ENCODE peak calls at places on chromosomes 5 and 9, in seven cellular contexts. W, N, F, E, R, T and G are unnamed samples.

GRCh38 chr9:32378993-32379729 is 5.3 kb upstream of the ACO1 start:
- ATAC-seq in W (peak; percentile 74), N (peak; percentile 94), F (peak; percentile 81), E (peak; percentile 80), R (peak; percentile 79), T (peak; percentile 86), G (peak; percentile 79)

GRCh38 chr5:133603711-133604110 is 8.6 kb downstream of the FSTL4 start:
- ATAC-seq in W (no peak), N (no peak), F (peak; percentile 46), E (no peak), R (no peak), T (no peak), G (no peak)

GRCh38 chr5:52818360-52818759 is 30.6 kb downstream of the ITGA1 start:
- ATAC-seq in W (no peak), N (no peak), F (peak; percentile 58), E (no peak), R (no peak), T (no peak), G (no peak)

GRCh38 chr9:128945798-128946501 is 1.5 kb downstream of the DOLK start:
- ATAC-seq in W (no peak), N (no peak), F (no peak), E (no peak), R (no peak), T (no peak), G (no peak)

GRCh38 chr9:20570756-20571155 is 51.5 kb downstream of the MLLT3 start:
- ATAC-seq in W (peak; percentile 73), N (no peak), F (no peak), E (no peak), R (no peak), T (no peak), G (peak; percentile 57)

GRCh38 chr9:74555015-74555414 is 57.9 kb downstream of the RORB start:
- ATAC-seq in W (no peak), N (no peak), F (no peak), E (no peak), R (no peak), T (no peak), G (no peak)

GRCh38 chr9:123069010-123069481 is 35.6 kb downstream of the GPR21 start:
- ATAC-seq in W (no peak), N (no peak), F (no peak), E (no peak), R (no peak), T (no peak), G (no peak)

GRCh38 chr9:99650187-99650874 is 171.4 kb upstream of the NR4A3 start:
- ATAC-seq in W (no peak), N (no peak), F (no peak), E (no peak), R (no peak), T (no peak), G (no peak)

GRCh38 chr5:41270423-41271251 is 57.3 kb upstream of the C6 start:
- ATAC-seq in W (peak; percentile 95), N (peak; percentile 78), F (peak; percentile 88), E (peak; percentile 84), R (peak; percentile 91), T (peak; percentile 58), G (peak; percentile 72)

GRCh38 chr9:121766081-121766683 is 114.7 kb downstream of the DAB2IP start:
- ATAC-seq in W (no peak), N (no peak), F (no peak), E (no peak), R (no peak), T (peak; percentile 42), G (no peak)

GRCh38 chr9:116859763-116860162 is 172.7 kb downstream of the TRIM32 start:
- ATAC-seq in W (peak; percentile 28), N (no peak), F (no peak), E (no peak), R (no peak), T (no peak), G (no peak)

GRCh38 chr5:66247176-66247960 is 103.3 kb downstream of the SREK1 start:
- ATAC-seq in W (no peak), N (peak; percentile 59), F (no peak), E (peak; percentile 61), R (peak; percentile 65), T (no peak), G (no peak)

GRCh38 chr5:60810438-60811085 is 33.5 kb downstream of the ELOVL7 start:
- ATAC-seq in W (peak; percentile 99), N (no peak), F (no peak), E (peak; percentile 82), R (peak; percentile 95), T (no peak), G (no peak)

GRCh38 chr5:109034276-109034675 is 286.6 kb downstream of the FER start:
- ATAC-seq in W (no peak), N (no peak), F (no peak), E (no peak), R (no peak), T (no peak), G (no peak)

GRCh38 chr5:90882448-90882847 is 323.9 kb downstream of the ADGRV1 start:
- ATAC-seq in W (no peak), N (no peak), F (peak; percentile 77), E (no peak), R (no peak), T (no peak), G (no peak)

DNA sequence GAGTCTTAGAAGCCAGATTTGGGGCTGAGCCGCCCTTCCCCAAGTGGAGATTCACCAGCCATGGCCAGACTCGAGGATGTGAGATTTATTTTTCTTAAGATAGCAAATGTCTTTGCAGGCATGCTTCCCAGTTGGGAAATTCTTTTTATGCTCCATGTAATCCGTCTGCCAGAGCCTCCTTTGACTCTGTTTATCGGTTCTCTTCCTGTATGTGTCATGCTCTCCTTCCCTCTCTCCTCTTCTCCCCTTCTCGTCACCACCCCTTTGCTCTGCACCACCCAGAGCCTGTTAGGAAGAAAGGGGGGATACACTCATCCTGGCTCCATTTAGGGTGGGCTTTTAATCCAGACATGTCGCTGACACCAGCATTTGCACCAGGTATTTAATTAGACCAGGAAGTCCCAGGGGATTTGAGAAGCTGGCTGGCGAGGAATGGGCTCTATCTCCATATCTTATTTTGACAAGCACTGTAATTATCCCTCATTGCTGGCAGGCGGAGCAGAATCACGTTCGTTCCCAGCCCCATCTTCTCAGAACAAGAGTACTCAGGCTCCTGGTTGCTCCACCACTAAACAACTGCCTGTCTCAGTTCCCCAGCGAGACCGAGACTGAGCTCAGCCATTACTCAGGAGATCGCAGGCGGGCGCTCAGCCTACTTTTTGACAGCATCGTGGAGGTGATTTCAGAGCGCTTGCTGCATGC is 50.9 kb downstream of the KCNIP1 start:
- ATAC-seq in W (no peak), N (peak; percentile 64), F (no peak), E (no peak), R (no peak), T (no peak), G (peak; percentile 78)
- TF ChIP-seq POLR2AphosphoS5 in W (no peak), N (no peak), F (no peak), E (no peak), R (no peak), T (no peak), G (no peak)

GRCh38 chr9:93130861-93131481 is 3.1 kb downstream of the NINJ1 start:
- ATAC-seq in W (no peak), N (no peak), F (no peak), E (no peak), R (no peak), T (no peak), G (peak; percentile 5)
- H3K4me1 ChIP-seq in W (peaks cover 84% of the 10 kb centered on the region), N (peaks cover 82% of the 10 kb centered on the region), F (peaks cover 20% of the 10 kb centered on the region), E (peaks cover 20% of the 10 kb centered on the region), R (peaks cover 36% of the 10 kb centered on the region), T (peaks cover 70% of the 10 kb centered on the region), G (peaks cover 83% of the 10 kb centered on the region)

GRCh38 chr5:136780518-136780917 is 415.2 kb upstream of the TRPC7 start:
- ATAC-seq in W (no peak), N (no peak), F (no peak), E (no peak), R (no peak), T (no peak), G (no peak)
- TF ChIP-seq POLR2AphosphoS5 in W (no peak), N (no peak), F (no peak), E (no peak), R (no peak), T (no peak), G (no peak)

DNA sequence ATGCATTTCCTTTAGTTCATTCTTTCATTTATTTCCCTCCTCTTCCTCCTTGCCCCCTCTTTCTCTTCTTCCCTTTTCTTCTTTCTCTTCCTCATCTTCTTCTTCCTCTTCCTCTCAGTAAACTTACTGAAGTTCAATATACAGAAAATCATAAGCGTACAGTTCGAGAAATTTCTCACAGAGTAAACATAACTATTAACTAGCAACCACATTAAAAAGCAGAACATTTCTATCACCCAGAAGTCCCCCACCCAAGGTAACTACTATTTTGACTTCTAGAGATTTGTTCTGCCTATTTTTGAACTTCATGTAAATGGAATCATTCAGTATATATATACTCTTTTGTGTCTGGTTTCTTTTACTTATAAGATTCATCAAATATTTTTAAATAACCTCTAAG is 48.2 kb downstream of the TNFAIP8 start:
- ATAC-seq in W (no peak), N (no peak), F (no peak), E (no peak), R (no peak), T (no peak), G (no peak)
- H3K4me1 ChIP-seq in W (peaks cover 6% of the 10 kb centered on the region), N (peaks cover 3% of the 10 kb centered on the region), F (peaks cover 39% of the 10 kb centered on the region), E (peaks cover 3% of the 10 kb centered on the region), R (no peaks in the 10 kb centered on the region), T (no peaks in the 10 kb centered on the region), G (no peaks in the 10 kb centered on the region)

GRCh38 chr5:149110406-149110805 is 30.9 kb upstream of the ABLIM3 start:
- ATAC-seq in W (no peak), N (no peak), F (no peak), E (no peak), R (no peak), T (no peak), G (no peak)

GRCh38 chr5:149113669-149114068 is 27.6 kb upstream of the ABLIM3 start:
- ATAC-seq in W (no peak), N (no peak), F (no peak), E (no peak), R (no peak), T (no peak), G (no peak)

GRCh38 chr5:149117970-149118369 is 23.3 kb upstream of the ABLIM3 start:
- ATAC-seq in W (no peak), N (no peak), F (no peak), E (no peak), R (no peak), T (no peak), G (no peak)

GRCh38 chr5:149118463-149118862 is 22.8 kb upstream of the ABLIM3 start:
- ATAC-seq in W (no peak), N (no peak), F (no peak), E (no peak), R (peak; percentile 31), T (no peak), G (no peak)

DNA sequence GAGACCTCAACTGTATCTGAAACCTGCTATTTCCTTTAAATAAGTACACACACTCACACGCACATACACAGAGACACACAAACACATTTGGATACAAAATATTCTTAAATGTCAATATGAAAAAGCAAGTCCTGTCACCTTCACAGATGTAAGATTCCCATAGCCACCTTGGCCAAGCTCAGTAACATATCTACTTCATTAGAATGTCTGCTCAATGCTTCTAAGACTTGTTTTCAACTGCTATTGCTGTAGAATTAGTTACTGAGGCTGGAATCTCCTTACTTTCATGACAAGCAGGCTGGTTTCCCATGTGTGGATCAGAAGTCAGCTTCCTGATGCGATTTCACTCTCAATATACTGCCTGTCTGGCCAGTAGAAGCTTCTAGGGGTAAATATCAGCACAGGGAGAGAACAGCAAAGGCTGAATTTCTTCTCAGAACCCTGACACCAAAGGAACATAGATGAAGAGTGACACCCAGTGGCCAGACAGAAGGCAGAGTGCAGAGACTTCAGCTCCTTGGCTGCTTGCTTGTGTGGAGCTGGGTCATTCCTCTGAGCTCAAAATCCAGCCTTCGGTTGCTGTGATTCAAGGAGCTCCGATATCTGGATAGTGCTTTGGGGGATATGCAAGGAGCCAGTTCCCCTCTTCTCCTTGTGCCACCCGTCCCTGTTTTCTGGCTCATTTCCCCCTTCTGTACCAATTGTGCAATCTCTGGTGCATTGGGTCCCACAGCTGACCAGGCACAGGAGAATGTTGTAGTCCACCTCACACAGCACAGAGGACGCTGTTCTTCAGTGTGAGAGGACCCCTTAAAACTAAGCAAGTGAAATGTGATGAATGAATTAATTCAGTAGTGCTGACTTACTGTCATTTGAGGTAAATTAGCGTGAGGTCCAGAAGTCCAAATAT is 26.6 kb upstream of the ABLIM3 start:
- ATAC-seq in W (peak; percentile 98), N (peak; percentile 90), F (peak; percentile 100), E (peak; percentile 99), R (peak; percentile 98), T (peak; percentile 100), G (peak; percentile 78)
- TF ChIP-seq POLR2AphosphoS5 in W (no peak), N (no peak), F (no peak), E (no peak), R (no peak), T (no peak), G (no peak)